ENCODE peak calls at places on chromosomes 1 and 21, in seven cellular contexts. One of them, this sample, is unnamed.
A peak's percentile ranks its signal among the peaks of the same experiment; 100 is the strongest.

GRCh38 chr21:15839601-15840000 is 109.8 kb downstream of the USP25 start:
- DNase-seq in naive B cell: no peak
- DNase-seq in T follicular helper cell: no peak
- DNase-seq in NCI-H1092 treated with DMSO at 0.1 percent for 48 hours: no peak
- DNase-seq in Right ventricle myocardium superior: no peak
- DNase-seq in NCI-H1930: no peak
- DNase-seq in activated naive CD4-positive, alpha-beta T cell treated with anti-CD3 and anti-CD28 coated beads, Interleukin-2, amount 50 U/mL, for 72 hours: no peak
- DNase-seq in this sample: no peak

GRCh38 chr1:21332691-21333449 is 42.6 kb upstream of the ECE1 start:
- DNase-seq in naive B cell: no peak
- DNase-seq in Right ventricle myocardium superior: no peak
- DNase-seq in NCI-H1930: no peak
- DNase-seq in NCI-H1092 treated with DMSO at 0.1 percent for 48 hours: no peak
- DNase-seq in T follicular helper cell: no peak
- DNase-seq in activated naive CD4-positive, alpha-beta T cell treated with anti-CD3 and anti-CD28 coated beads, Interleukin-2, amount 50 U/mL, for 72 hours: no peak
- DNase-seq in this sample: no peak

GRCh38 chr1:227789042-227789880 is 26.2 kb upstream of the PRSS38 start:
- DNase-seq in T follicular helper cell: no peak
- DNase-seq in naive B cell: no peak
- DNase-seq in NCI-H1930: no peak
- DNase-seq in activated naive CD4-positive, alpha-beta T cell treated with anti-CD3 and anti-CD28 coated beads, Interleukin-2, amount 50 U/mL, for 72 hours: no peak
- DNase-seq in Right ventricle myocardium superior: no peak
- DNase-seq in NCI-H1092 treated with DMSO at 0.1 percent for 48 hours: peak; percentile 17
- DNase-seq in this sample: peak; percentile 46

GRCh38 chr1:230084408-230085177 is 17.6 kb downstream of the GALNT2 start:
- DNase-seq in NCI-H1930: no peak
- DNase-seq in Right ventricle myocardium superior: no peak
- DNase-seq in NCI-H1092 treated with DMSO at 0.1 percent for 48 hours: no peak
- DNase-seq in activated naive CD4-positive, alpha-beta T cell treated with anti-CD3 and anti-CD28 coated beads, Interleukin-2, amount 50 U/mL, for 72 hours: peak; percentile 75
- DNase-seq in T follicular helper cell: no peak
- DNase-seq in naive B cell: no peak
- DNase-seq in this sample: no peak

GRCh38 chr1:228891134-228892034 is 156.1 kb downstream of the RHOU start:
- DNase-seq in activated naive CD4-positive, alpha-beta T cell treated with anti-CD3 and anti-CD28 coated beads, Interleukin-2, amount 50 U/mL, for 72 hours: no peak
- DNase-seq in NCI-H1092 treated with DMSO at 0.1 percent for 48 hours: no peak
- DNase-seq in T follicular helper cell: no peak
- DNase-seq in NCI-H1930: no peak
- DNase-seq in Right ventricle myocardium superior: no peak
- DNase-seq in naive B cell: no peak
- DNase-seq in this sample: no peak

GRCh38 chr1:41355761-41356160 is 5.5 kb upstream of the FOXO6 start:
- DNase-seq in naive B cell: no peak
- DNase-seq in NCI-H1930: no peak
- DNase-seq in activated naive CD4-positive, alpha-beta T cell treated with anti-CD3 and anti-CD28 coated beads, Interleukin-2, amount 50 U/mL, for 72 hours: no peak
- DNase-seq in Right ventricle myocardium superior: no peak
- DNase-seq in NCI-H1092 treated with DMSO at 0.1 percent for 48 hours: no peak
- DNase-seq in T follicular helper cell: no peak
- DNase-seq in this sample: no peak

GRCh38 chr1:225735252-225736149 is 42.1 kb upstream of the SRP9 start:
- DNase-seq in T follicular helper cell: no peak
- DNase-seq in NCI-H1930: no peak
- DNase-seq in Right ventricle myocardium superior: peak; percentile 81
- DNase-seq in naive B cell: no peak
- DNase-seq in activated naive CD4-positive, alpha-beta T cell treated with anti-CD3 and anti-CD28 coated beads, Interleukin-2, amount 50 U/mL, for 72 hours: no peak
- DNase-seq in NCI-H1092 treated with DMSO at 0.1 percent for 48 hours: peak; percentile 18
- DNase-seq in this sample: peak; percentile 83

GRCh38 chr1:236421022-236421421 is 26.9 kb downstream of the EDARADD start:
- DNase-seq in Right ventricle myocardium superior: no peak
- DNase-seq in NCI-H1930: no peak
- DNase-seq in NCI-H1092 treated with DMSO at 0.1 percent for 48 hours: no peak
- DNase-seq in naive B cell: no peak
- DNase-seq in activated naive CD4-positive, alpha-beta T cell treated with anti-CD3 and anti-CD28 coated beads, Interleukin-2, amount 50 U/mL, for 72 hours: no peak
- DNase-seq in T follicular helper cell: no peak
- DNase-seq in this sample: no peak

GRCh38 chr21:42358937-42359336 is 7.4 kb downstream of the TFF1 start:
- DNase-seq in Right ventricle myocardium superior: peak; percentile 13
- DNase-seq in naive B cell: no peak
- DNase-seq in T follicular helper cell: no peak
- DNase-seq in NCI-H1092 treated with DMSO at 0.1 percent for 48 hours: no peak
- DNase-seq in activated naive CD4-positive, alpha-beta T cell treated with anti-CD3 and anti-CD28 coated beads, Interleukin-2, amount 50 U/mL, for 72 hours: no peak
- DNase-seq in NCI-H1930: no peak
- DNase-seq in this sample: no peak

GRCh38 chr1:1356166-1356795 is 2.1 kb downstream of the MXRA8 start:
- DNase-seq in Right ventricle myocardium superior: no peak
- DNase-seq in naive B cell: no peak
- DNase-seq in activated naive CD4-positive, alpha-beta T cell treated with anti-CD3 and anti-CD28 coated beads, Interleukin-2, amount 50 U/mL, for 72 hours: no peak
- DNase-seq in NCI-H1930: no peak
- DNase-seq in NCI-H1092 treated with DMSO at 0.1 percent for 48 hours: no peak
- DNase-seq in T follicular helper cell: no peak
- DNase-seq in this sample: no peak

GRCh38 chr1:231234506-231234905 is 6.5 kb upstream of the GNPAT start:
- DNase-seq in Right ventricle myocardium superior: no peak
- DNase-seq in NCI-H1092 treated with DMSO at 0.1 percent for 48 hours: no peak
- DNase-seq in NCI-H1930: no peak
- DNase-seq in activated naive CD4-positive, alpha-beta T cell treated with anti-CD3 and anti-CD28 coated beads, Interleukin-2, amount 50 U/mL, for 72 hours: no peak
- DNase-seq in T follicular helper cell: no peak
- DNase-seq in naive B cell: no peak
- DNase-seq in this sample: no peak

GRCh38 chr1:31943546-31944184 is 5.5 kb upstream of the PTP4A2 start:
- DNase-seq in activated naive CD4-positive, alpha-beta T cell treated with anti-CD3 and anti-CD28 coated beads, Interleukin-2, amount 50 U/mL, for 72 hours: no peak
- DNase-seq in naive B cell: no peak
- DNase-seq in Right ventricle myocardium superior: no peak
- DNase-seq in T follicular helper cell: no peak
- DNase-seq in NCI-H1092 treated with DMSO at 0.1 percent for 48 hours: no peak
- DNase-seq in NCI-H1930: no peak
- DNase-seq in this sample: no peak

GRCh38 chr1:8560611-8561544 is 243.0 kb downstream of the SLC45A1 start:
- DNase-seq in Right ventricle myocardium superior: no peak
- DNase-seq in NCI-H1930: no peak
- DNase-seq in T follicular helper cell: peak; percentile 14
- DNase-seq in activated naive CD4-positive, alpha-beta T cell treated with anti-CD3 and anti-CD28 coated beads, Interleukin-2, amount 50 U/mL, for 72 hours: no peak
- DNase-seq in naive B cell: peak; percentile 43
- DNase-seq in NCI-H1092 treated with DMSO at 0.1 percent for 48 hours: peak; percentile 72
- DNase-seq in this sample: peak; percentile 61

GRCh38 chr21:42682661-42683060 is 29.2 kb downstream of the PDE9A start:
- DNase-seq in NCI-H1930: no peak
- DNase-seq in activated naive CD4-positive, alpha-beta T cell treated with anti-CD3 and anti-CD28 coated beads, Interleukin-2, amount 50 U/mL, for 72 hours: no peak
- DNase-seq in Right ventricle myocardium superior: no peak
- DNase-seq in NCI-H1092 treated with DMSO at 0.1 percent for 48 hours: no peak
- DNase-seq in T follicular helper cell: no peak
- DNase-seq in naive B cell: no peak
- DNase-seq in this sample: no peak

GRCh38 chr1:206808615-206809014 is 36.3 kb upstream of the IL10 start:
- DNase-seq in NCI-H1930: no peak
- DNase-seq in naive B cell: no peak
- DNase-seq in Right ventricle myocardium superior: no peak
- DNase-seq in T follicular helper cell: peak; percentile 29
- DNase-seq in activated naive CD4-positive, alpha-beta T cell treated with anti-CD3 and anti-CD28 coated beads, Interleukin-2, amount 50 U/mL, for 72 hours: peak; percentile 46
- DNase-seq in NCI-H1092 treated with DMSO at 0.1 percent for 48 hours: no peak
- DNase-seq in this sample: peak; percentile 58

GRCh38 chr1:173669491-173669941 is at the start of gene ANKRD45:
- DNase-seq in activated naive CD4-positive, alpha-beta T cell treated with anti-CD3 and anti-CD28 coated beads, Interleukin-2, amount 50 U/mL, for 72 hours: peak; percentile 27
- DNase-seq in NCI-H1930: peak; percentile 77
- DNase-seq in NCI-H1092 treated with DMSO at 0.1 percent for 48 hours: no peak
- DNase-seq in Right ventricle myocardium superior: peak; percentile 57
- DNase-seq in T follicular helper cell: no peak
- DNase-seq in naive B cell: peak; percentile 3
- DNase-seq in this sample: peak; percentile 82

This sample was measured in NCI-H69.